ENCODE peak calls at places on chromosome 14, in eight cellular contexts. One of them, this sample, is unnamed.

GRCh38 chr14:28653521-28653920 is 113.1 kb upstream of the FOXG1 start:
- DNase-seq in AG09319: no peak
- DNase-seq in NCI-H2029: no peak
- DNase-seq in naive thymus-derived CD4-positive, alpha-beta T cell: no peak
- DNase-seq in T-helper 1 cell: no peak
- DNase-seq in Peyer's patch: no peak
- DNase-seq in fibroblast of the aortic adventitia: no peak
- DNase-seq in fibroblast of pulmonary artery: no peak
- DNase-seq in this sample: no peak

GRCh38 chr14:76780058-76780345 is 18.7 kb downstream of the VASH1 start:
- DNase-seq in T-helper 1 cell: no peak
- DNase-seq in AG09319: no peak
- DNase-seq in NCI-H2029: no peak
- DNase-seq in Peyer's patch: no peak
- DNase-seq in naive thymus-derived CD4-positive, alpha-beta T cell: no peak
- DNase-seq in fibroblast of the aortic adventitia: no peak
- DNase-seq in fibroblast of pulmonary artery: no peak
- DNase-seq in this sample: no peak

GRCh38 chr14:59869381-59870255 is 958 bp downstream of the RTN1 start:
- DNase-seq in AG09319: no peak
- DNase-seq in Peyer's patch: no peak
- DNase-seq in naive thymus-derived CD4-positive, alpha-beta T cell: no peak
- DNase-seq in fibroblast of pulmonary artery: no peak
- DNase-seq in fibroblast of the aortic adventitia: no peak
- DNase-seq in NCI-H2029: no peak
- DNase-seq in T-helper 1 cell: no peak
- DNase-seq in this sample: no peak

GRCh38 chr14:77270361-77271112 is 469 bp downstream of the NGB start:
- DNase-seq in naive thymus-derived CD4-positive, alpha-beta T cell: no peak
- DNase-seq in T-helper 1 cell: no peak
- DNase-seq in NCI-H2029: no peak
- DNase-seq in fibroblast of the aortic adventitia: no peak
- DNase-seq in AG09319: no peak
- DNase-seq in Peyer's patch: no peak
- DNase-seq in fibroblast of pulmonary artery: no peak
- DNase-seq in this sample: no peak

GRCh38 chr14:76080009-76080408 is 71.7 kb upstream of the GPATCH2L start:
- DNase-seq in Peyer's patch: no peak
- DNase-seq in fibroblast of the aortic adventitia: no peak
- DNase-seq in T-helper 1 cell: no peak
- DNase-seq in naive thymus-derived CD4-positive, alpha-beta T cell: no peak
- DNase-seq in NCI-H2029: no peak
- DNase-seq in AG09319: no peak
- DNase-seq in fibroblast of pulmonary artery: no peak
- DNase-seq in this sample: no peak

GRCh38 chr14:88825078-88825458 is 617 bp downstream of the TTC8 start:
- DNase-seq in T-helper 1 cell: no peak
- DNase-seq in NCI-H2029: no peak
- DNase-seq in Peyer's patch: no peak
- DNase-seq in fibroblast of pulmonary artery: peak
- DNase-seq in AG09319: no peak
- DNase-seq in naive thymus-derived CD4-positive, alpha-beta T cell: no peak
- DNase-seq in fibroblast of the aortic adventitia: peak
- DNase-seq in this sample: peak

GRCh38 chr14:59190372-59190771 is 1.9 kb downstream of the DAAM1 start:
- DNase-seq in fibroblast of the aortic adventitia: no peak
- DNase-seq in NCI-H2029: no peak
- DNase-seq in T-helper 1 cell: no peak
- DNase-seq in naive thymus-derived CD4-positive, alpha-beta T cell: no peak
- DNase-seq in AG09319: no peak
- DNase-seq in fibroblast of pulmonary artery: peak
- DNase-seq in Peyer's patch: peak
- DNase-seq in this sample: no peak

GRCh38 chr14:99575043-99576023 is 28.7 kb downstream of the CCDC85C start:
- DNase-seq in Peyer's patch: no peak
- DNase-seq in naive thymus-derived CD4-positive, alpha-beta T cell: no peak
- DNase-seq in fibroblast of the aortic adventitia: peak
- DNase-seq in AG09319: no peak
- DNase-seq in T-helper 1 cell: no peak
- DNase-seq in fibroblast of pulmonary artery: no peak
- DNase-seq in NCI-H2029: peak
- DNase-seq in this sample: no peak

GRCh38 chr14:66315098-66315497 is 171.1 kb upstream of the CCDC196 start:
- DNase-seq in AG09319: no peak
- DNase-seq in fibroblast of pulmonary artery: no peak
- DNase-seq in Peyer's patch: no peak
- DNase-seq in T-helper 1 cell: no peak
- DNase-seq in naive thymus-derived CD4-positive, alpha-beta T cell: no peak
- DNase-seq in NCI-H2029: no peak
- DNase-seq in fibroblast of the aortic adventitia: no peak
- DNase-seq in this sample: no peak

GRCh38 chr14:61516125-61516740 is 179.1 kb upstream of the HIF1A start:
- DNase-seq in fibroblast of pulmonary artery: no peak
- DNase-seq in fibroblast of the aortic adventitia: peak
- DNase-seq in NCI-H2029: no peak
- DNase-seq in AG09319: no peak
- DNase-seq in naive thymus-derived CD4-positive, alpha-beta T cell: no peak
- DNase-seq in Peyer's patch: no peak
- DNase-seq in T-helper 1 cell: no peak
- DNase-seq in this sample: peak

GRCh38 chr14:74572829-74573360 is 39.1 kb downstream of the LTBP2 start:
- DNase-seq in T-helper 1 cell: no peak
- DNase-seq in fibroblast of pulmonary artery: no peak
- DNase-seq in NCI-H2029: no peak
- DNase-seq in AG09319: no peak
- DNase-seq in Peyer's patch: no peak
- DNase-seq in naive thymus-derived CD4-positive, alpha-beta T cell: no peak
- DNase-seq in fibroblast of the aortic adventitia: no peak
- DNase-seq in this sample: no peak

GRCh38 chr14:23045419-23046357 is 3.7 kb downstream of the PSMB11 start:
- DNase-seq in AG09319: no peak
- DNase-seq in fibroblast of pulmonary artery: peak
- DNase-seq in Peyer's patch: no peak
- DNase-seq in T-helper 1 cell: no peak
- DNase-seq in naive thymus-derived CD4-positive, alpha-beta T cell: no peak
- DNase-seq in NCI-H2029: no peak
- DNase-seq in fibroblast of the aortic adventitia: peak
- DNase-seq in this sample: no peak

GRCh38 chr14:44833376-44833775 is 128.4 kb downstream of the KLHL28 start:
- DNase-seq in T-helper 1 cell: no peak
- DNase-seq in Peyer's patch: no peak
- DNase-seq in AG09319: no peak
- DNase-seq in NCI-H2029: no peak
- DNase-seq in naive thymus-derived CD4-positive, alpha-beta T cell: no peak
- DNase-seq in fibroblast of pulmonary artery: peak
- DNase-seq in fibroblast of the aortic adventitia: peak
- DNase-seq in this sample: peak

GRCh38 chr14:71511152-71511551 is 421.1 kb upstream of the RGS6 start:
- DNase-seq in fibroblast of pulmonary artery: no peak
- DNase-seq in naive thymus-derived CD4-positive, alpha-beta T cell: no peak
- DNase-seq in AG09319: no peak
- DNase-seq in NCI-H2029: no peak
- DNase-seq in Peyer's patch: no peak
- DNase-seq in T-helper 1 cell: no peak
- DNase-seq in fibroblast of the aortic adventitia: no peak
- DNase-seq in this sample: no peak

GRCh38 chr14:21096438-21096837 is 2.0 kb downstream of the ZNF219 start:
- DNase-seq in NCI-H2029: no peak
- DNase-seq in T-helper 1 cell: no peak
- DNase-seq in AG09319: no peak
- DNase-seq in naive thymus-derived CD4-positive, alpha-beta T cell: no peak
- DNase-seq in fibroblast of pulmonary artery: no peak
- DNase-seq in Peyer's patch: no peak
- DNase-seq in fibroblast of the aortic adventitia: no peak
- DNase-seq in this sample: no peak

GRCh38 chr14:42930058-42930457 is 1323.4 kb downstream of the LRFN5 start:
- DNase-seq in NCI-H2029: peak
- DNase-seq in AG09319: no peak
- DNase-seq in fibroblast of the aortic adventitia: no peak
- DNase-seq in Peyer's patch: no peak
- DNase-seq in T-helper 1 cell: no peak
- DNase-seq in naive thymus-derived CD4-positive, alpha-beta T cell: no peak
- DNase-seq in fibroblast of pulmonary artery: peak
- DNase-seq in this sample: no peak

GRCh38 chr14:83744901-83745300 is 1785.0 kb upstream of the FLRT2 start:
- DNase-seq in fibroblast of the aortic adventitia: no peak
- DNase-seq in Peyer's patch: no peak
- DNase-seq in AG09319: no peak
- DNase-seq in NCI-H2029: no peak
- DNase-seq in naive thymus-derived CD4-positive, alpha-beta T cell: no peak
- DNase-seq in T-helper 1 cell: no peak
- DNase-seq in fibroblast of pulmonary artery: peak
- DNase-seq in this sample: no peak

GRCh38 chr14:104554608-104555401 is 24.8 kb upstream of the C14orf180 start:
- DNase-seq in Peyer's patch: no peak
- DNase-seq in T-helper 1 cell: no peak
- DNase-seq in NCI-H2029: no peak
- DNase-seq in fibroblast of pulmonary artery: no peak
- DNase-seq in naive thymus-derived CD4-positive, alpha-beta T cell: no peak
- DNase-seq in AG09319: no peak
- DNase-seq in fibroblast of the aortic adventitia: no peak
- DNase-seq in this sample: no peak

GRCh38 chr14:91415794-91416743 is 1.6 kb downstream of the CCDC88C start:
- DNase-seq in T-helper 1 cell: peak
- DNase-seq in fibroblast of the aortic adventitia: no peak
- DNase-seq in AG09319: no peak
- DNase-seq in NCI-H2029: no peak
- DNase-seq in fibroblast of pulmonary artery: no peak
- DNase-seq in Peyer's patch: peak
- DNase-seq in naive thymus-derived CD4-positive, alpha-beta T cell: peak
- DNase-seq in this sample: no peak

GRCh38 chr14:50829472-50830043 is 1.4 kb downstream of the NIN start:
- DNase-seq in fibroblast of the aortic adventitia: no peak
- DNase-seq in fibroblast of pulmonary artery: no peak
- DNase-seq in T-helper 1 cell: no peak
- DNase-seq in naive thymus-derived CD4-positive, alpha-beta T cell: no peak
- DNase-seq in AG09319: no peak
- DNase-seq in NCI-H2029: no peak
- DNase-seq in Peyer's patch: peak
- DNase-seq in this sample: peak

GRCh38 chr14:70857499-70857895 is 48.2 kb upstream of the MAP3K9 start:
- DNase-seq in NCI-H2029: no peak
- DNase-seq in T-helper 1 cell: no peak
- DNase-seq in fibroblast of pulmonary artery: no peak
- DNase-seq in Peyer's patch: no peak
- DNase-seq in naive thymus-derived CD4-positive, alpha-beta T cell: no peak
- DNase-seq in fibroblast of the aortic adventitia: no peak
- DNase-seq in AG09319: no peak
- DNase-seq in this sample: no peak

GRCh38 chr14:56073783-56074182 is 44.4 kb upstream of the PELI2 start:
- DNase-seq in naive thymus-derived CD4-positive, alpha-beta T cell: no peak
- DNase-seq in fibroblast of pulmonary artery: no peak
- DNase-seq in NCI-H2029: no peak
- DNase-seq in Peyer's patch: no peak
- DNase-seq in fibroblast of the aortic adventitia: no peak
- DNase-seq in T-helper 1 cell: no peak
- DNase-seq in AG09319: peak
- DNase-seq in this sample: no peak